ENCODE peak calls at places on chromosome 19, in eight cellular contexts. One of them, this sample, is unnamed.

GRCh38 chr19:18832331-18833140 is 777 bp downstream of the UPF1 start:
- DNase-seq in posterior cingulate gyrus: no peak
- DNase-seq in HFF-Myc: no peak
- DNase-seq in CD8-positive, alpha-beta memory T cell: peak
- DNase-seq in NCI-H748 treated with DMSO at 0.1 percent for 48 hours: no peak
- DNase-seq in WERI-Rb-1: peak
- DNase-seq in activated naive CD4-positive, alpha-beta T cell treated with Interleukin-2 at 50 U/mL for 16 hours: peak
- DNase-seq in stimulated activated CD8-positive, alpha-beta memory T cell treated with anti-CD3 and anti-CD28 coated beads, Interleukin-2, amount 100 ng/mL, for 48 hours: no peak
- DNase-seq in this sample: no peak

GRCh38 chr19:18783958-18784785 is 6.9 kb downstream of the COMP start:
- DNase-seq in posterior cingulate gyrus: no peak
- DNase-seq in HFF-Myc: no peak
- DNase-seq in CD8-positive, alpha-beta memory T cell: no peak
- DNase-seq in NCI-H748 treated with DMSO at 0.1 percent for 48 hours: no peak
- DNase-seq in WERI-Rb-1: no peak
- DNase-seq in activated naive CD4-positive, alpha-beta T cell treated with Interleukin-2 at 50 U/mL for 16 hours: no peak
- DNase-seq in stimulated activated CD8-positive, alpha-beta memory T cell treated with anti-CD3 and anti-CD28 coated beads, Interleukin-2, amount 100 ng/mL, for 48 hours: no peak
- DNase-seq in this sample: no peak

GRCh38 chr19:18203408-18203862 is 407 bp downstream of the RAB3A start:
- DNase-seq in posterior cingulate gyrus: peak
- DNase-seq in HFF-Myc: no peak
- DNase-seq in CD8-positive, alpha-beta memory T cell: no peak
- DNase-seq in NCI-H748 treated with DMSO at 0.1 percent for 48 hours: no peak
- DNase-seq in WERI-Rb-1: peak
- DNase-seq in activated naive CD4-positive, alpha-beta T cell treated with Interleukin-2 at 50 U/mL for 16 hours: no peak
- DNase-seq in stimulated activated CD8-positive, alpha-beta memory T cell treated with anti-CD3 and anti-CD28 coated beads, Interleukin-2, amount 100 ng/mL, for 48 hours: no peak
- DNase-seq in this sample: no peak

GRCh38 chr19:10155834-10156233 is 36.1 kb upstream of the EIF3G start:
- DNase-seq in posterior cingulate gyrus: no peak
- DNase-seq in HFF-Myc: no peak
- DNase-seq in CD8-positive, alpha-beta memory T cell: no peak
- DNase-seq in NCI-H748 treated with DMSO at 0.1 percent for 48 hours: no peak
- DNase-seq in WERI-Rb-1: no peak
- DNase-seq in activated naive CD4-positive, alpha-beta T cell treated with Interleukin-2 at 50 U/mL for 16 hours: no peak
- DNase-seq in stimulated activated CD8-positive, alpha-beta memory T cell treated with anti-CD3 and anti-CD28 coated beads, Interleukin-2, amount 100 ng/mL, for 48 hours: no peak
- DNase-seq in this sample: no peak

GRCh38 chr19:18415177-18415867 is 3.9 kb upstream of the SSBP4 start:
- DNase-seq in posterior cingulate gyrus: peak
- DNase-seq in HFF-Myc: peak
- DNase-seq in CD8-positive, alpha-beta memory T cell: no peak
- DNase-seq in NCI-H748 treated with DMSO at 0.1 percent for 48 hours: no peak
- DNase-seq in WERI-Rb-1: no peak
- DNase-seq in activated naive CD4-positive, alpha-beta T cell treated with Interleukin-2 at 50 U/mL for 16 hours: no peak
- DNase-seq in stimulated activated CD8-positive, alpha-beta memory T cell treated with anti-CD3 and anti-CD28 coated beads, Interleukin-2, amount 100 ng/mL, for 48 hours: no peak
- DNase-seq in this sample: peak

GRCh38 chr19:13150187-13150918 is at the start of the genes IER2 and STX10:
- DNase-seq in posterior cingulate gyrus: peak
- DNase-seq in HFF-Myc: no peak
- DNase-seq in CD8-positive, alpha-beta memory T cell: peak
- DNase-seq in NCI-H748 treated with DMSO at 0.1 percent for 48 hours: peak
- DNase-seq in WERI-Rb-1: peak
- DNase-seq in activated naive CD4-positive, alpha-beta T cell treated with Interleukin-2 at 50 U/mL for 16 hours: peak
- DNase-seq in stimulated activated CD8-positive, alpha-beta memory T cell treated with anti-CD3 and anti-CD28 coated beads, Interleukin-2, amount 100 ng/mL, for 48 hours: peak
- DNase-seq in this sample: peak

GRCh38 chr19:19096641-19097627 is 33.1 kb downstream of the SLC25A42 start:
- DNase-seq in posterior cingulate gyrus: no peak
- DNase-seq in HFF-Myc: no peak
- DNase-seq in CD8-positive, alpha-beta memory T cell: no peak
- DNase-seq in NCI-H748 treated with DMSO at 0.1 percent for 48 hours: no peak
- DNase-seq in WERI-Rb-1: no peak
- DNase-seq in activated naive CD4-positive, alpha-beta T cell treated with Interleukin-2 at 50 U/mL for 16 hours: no peak
- DNase-seq in stimulated activated CD8-positive, alpha-beta memory T cell treated with anti-CD3 and anti-CD28 coated beads, Interleukin-2, amount 100 ng/mL, for 48 hours: no peak
- DNase-seq in this sample: no peak

GRCh38 chr19:48565090-48565489 is 13.1 kb downstream of the SULT2B1 start:
- DNase-seq in posterior cingulate gyrus: no peak
- DNase-seq in HFF-Myc: no peak
- DNase-seq in CD8-positive, alpha-beta memory T cell: no peak
- DNase-seq in NCI-H748 treated with DMSO at 0.1 percent for 48 hours: no peak
- DNase-seq in WERI-Rb-1: peak
- DNase-seq in activated naive CD4-positive, alpha-beta T cell treated with Interleukin-2 at 50 U/mL for 16 hours: no peak
- DNase-seq in stimulated activated CD8-positive, alpha-beta memory T cell treated with anti-CD3 and anti-CD28 coated beads, Interleukin-2, amount 100 ng/mL, for 48 hours: no peak
- DNase-seq in this sample: no peak

GRCh38 chr19:3095375-3096191 is 1.4 kb downstream of the GNA11 start:
- DNase-seq in posterior cingulate gyrus: no peak
- DNase-seq in HFF-Myc: no peak
- DNase-seq in CD8-positive, alpha-beta memory T cell: peak
- DNase-seq in NCI-H748 treated with DMSO at 0.1 percent for 48 hours: no peak
- DNase-seq in WERI-Rb-1: no peak
- DNase-seq in activated naive CD4-positive, alpha-beta T cell treated with Interleukin-2 at 50 U/mL for 16 hours: peak
- DNase-seq in stimulated activated CD8-positive, alpha-beta memory T cell treated with anti-CD3 and anti-CD28 coated beads, Interleukin-2, amount 100 ng/mL, for 48 hours: peak
- DNase-seq in this sample: no peak

GRCh38 chr19:57512845-57513244 is 13.1 kb downstream of the ZNF773 start:
- DNase-seq in posterior cingulate gyrus: no peak
- DNase-seq in HFF-Myc: no peak
- DNase-seq in CD8-positive, alpha-beta memory T cell: no peak
- DNase-seq in NCI-H748 treated with DMSO at 0.1 percent for 48 hours: no peak
- DNase-seq in WERI-Rb-1: no peak
- DNase-seq in activated naive CD4-positive, alpha-beta T cell treated with Interleukin-2 at 50 U/mL for 16 hours: no peak
- DNase-seq in stimulated activated CD8-positive, alpha-beta memory T cell treated with anti-CD3 and anti-CD28 coated beads, Interleukin-2, amount 100 ng/mL, for 48 hours: no peak
- DNase-seq in this sample: no peak

GRCh38 chr19:39539519-39540332 is at the start of gene EID2:
- DNase-seq in posterior cingulate gyrus: peak
- DNase-seq in HFF-Myc: peak
- DNase-seq in CD8-positive, alpha-beta memory T cell: peak
- DNase-seq in NCI-H748 treated with DMSO at 0.1 percent for 48 hours: peak
- DNase-seq in WERI-Rb-1: peak
- DNase-seq in activated naive CD4-positive, alpha-beta T cell treated with Interleukin-2 at 50 U/mL for 16 hours: peak
- DNase-seq in stimulated activated CD8-positive, alpha-beta memory T cell treated with anti-CD3 and anti-CD28 coated beads, Interleukin-2, amount 100 ng/mL, for 48 hours: peak
- DNase-seq in this sample: peak

GRCh38 chr19:48596679-48597465 is 9.7 kb upstream of the SPACA4 start:
- DNase-seq in posterior cingulate gyrus: no peak
- DNase-seq in HFF-Myc: no peak
- DNase-seq in CD8-positive, alpha-beta memory T cell: peak
- DNase-seq in NCI-H748 treated with DMSO at 0.1 percent for 48 hours: no peak
- DNase-seq in WERI-Rb-1: no peak
- DNase-seq in activated naive CD4-positive, alpha-beta T cell treated with Interleukin-2 at 50 U/mL for 16 hours: peak
- DNase-seq in stimulated activated CD8-positive, alpha-beta memory T cell treated with anti-CD3 and anti-CD28 coated beads, Interleukin-2, amount 100 ng/mL, for 48 hours: no peak
- DNase-seq in this sample: no peak

GRCh38 chr19:36215276-36216171 is 618 bp downstream of the ZNF146 start:
- DNase-seq in posterior cingulate gyrus: no peak
- DNase-seq in HFF-Myc: no peak
- DNase-seq in CD8-positive, alpha-beta memory T cell: no peak
- DNase-seq in NCI-H748 treated with DMSO at 0.1 percent for 48 hours: peak
- DNase-seq in WERI-Rb-1: no peak
- DNase-seq in activated naive CD4-positive, alpha-beta T cell treated with Interleukin-2 at 50 U/mL for 16 hours: peak
- DNase-seq in stimulated activated CD8-positive, alpha-beta memory T cell treated with anti-CD3 and anti-CD28 coated beads, Interleukin-2, amount 100 ng/mL, for 48 hours: no peak
- DNase-seq in this sample: peak

GRCh38 chr19:3441986-3442329 is 38.4 kb downstream of the SMIM24 start:
- DNase-seq in posterior cingulate gyrus: no peak
- DNase-seq in HFF-Myc: no peak
- DNase-seq in CD8-positive, alpha-beta memory T cell: no peak
- DNase-seq in NCI-H748 treated with DMSO at 0.1 percent for 48 hours: no peak
- DNase-seq in WERI-Rb-1: no peak
- DNase-seq in activated naive CD4-positive, alpha-beta T cell treated with Interleukin-2 at 50 U/mL for 16 hours: no peak
- DNase-seq in stimulated activated CD8-positive, alpha-beta memory T cell treated with anti-CD3 and anti-CD28 coated beads, Interleukin-2, amount 100 ng/mL, for 48 hours: no peak
- DNase-seq in this sample: no peak

GRCh38 chr19:2623743-2624142 is 78.8 kb downstream of the GNG7 start:
- DNase-seq in posterior cingulate gyrus: no peak
- DNase-seq in HFF-Myc: no peak
- DNase-seq in CD8-positive, alpha-beta memory T cell: no peak
- DNase-seq in NCI-H748 treated with DMSO at 0.1 percent for 48 hours: no peak
- DNase-seq in WERI-Rb-1: no peak
- DNase-seq in activated naive CD4-positive, alpha-beta T cell treated with Interleukin-2 at 50 U/mL for 16 hours: no peak
- DNase-seq in stimulated activated CD8-positive, alpha-beta memory T cell treated with anti-CD3 and anti-CD28 coated beads, Interleukin-2, amount 100 ng/mL, for 48 hours: no peak
- DNase-seq in this sample: no peak